ENCODE peak calls at places on chromosomes 13 and 19, in nine cellular contexts. L, H, B, K, M, R, O, I and A are unnamed samples. For H3K4me1, the result is how much of the 10 kb centered on the place peaks cover.

GRCh38 chr13:40664100-40665060 is 2.1 kb downstream of the FOXO1 start:
- DNase-seq in H (peak), B (peak), K (peak), O (peak), R (peak), I (peak), L (peak), M (no peak), A (peak)

GRCh38 chr19:42196011-42197001 is 21.2 kb downstream of the DEDD2 start:
- DNase-seq in L (no peak), I (no peak), H (no peak), M (no peak), O (peak), R (no peak), B (no peak), K (no peak), A (no peak)

GRCh38 chr13:31629085-31629785 is 110.1 kb upstream of the RXFP2 start:
- DNase-seq in I (no peak), H (no peak), O (no peak), R (peak), M (peak), L (no peak), K (no peak), B (no peak), A (no peak)

GRCh38 chr19:35509018-35509652 is 4.3 kb downstream of the DMKN start:
- DNase-seq in L (no peak), B (no peak), R (no peak), I (peak), H (no peak), O (peak), M (no peak), K (no peak), A (no peak)

GRCh38 chr13:97018029-97018819 is 23.9 kb upstream of the OXGR1 start:
- DNase-seq in I (peak), L (no peak), M (peak), O (peak), K (peak), H (peak), R (no peak), B (no peak), A (no peak)

GRCh38 chr19:3626473-3627350 is at the start of gene CACTIN:
- DNase-seq in H (peak), L (peak), O (peak), R (peak), M (peak), K (peak), B (peak), I (peak), A (peak)

GRCh38 chr13:33678084-33678483 is 139.9 kb upstream of the RFC3 start:
- DNase-seq in B (no peak), M (no peak), K (no peak), I (no peak), L (no peak), R (no peak), H (no peak), O (no peak), A (no peak)

GRCh38 chr19:19470579-19470978 is 44.8 kb downstream of the TSSK6 start:
- DNase-seq in B (no peak), I (no peak), R (no peak), H (no peak), L (no peak), K (no peak), M (no peak), O (no peak), A (no peak)

GRCh38 chr13:113390874-113391497 is 27.1 kb upstream of the GRTP1 start:
- DNase-seq in R (no peak), K (no peak), I (no peak), O (peak), H (no peak), L (no peak), M (no peak), B (no peak), A (no peak)

GRCh38 chr19:57583521-57584416 is at the start of gene ZIK1:
- DNase-seq in H (no peak), B (peak), M (peak), L (peak), O (peak), R (peak), K (peak), I (peak), A (peak)

DNA sequence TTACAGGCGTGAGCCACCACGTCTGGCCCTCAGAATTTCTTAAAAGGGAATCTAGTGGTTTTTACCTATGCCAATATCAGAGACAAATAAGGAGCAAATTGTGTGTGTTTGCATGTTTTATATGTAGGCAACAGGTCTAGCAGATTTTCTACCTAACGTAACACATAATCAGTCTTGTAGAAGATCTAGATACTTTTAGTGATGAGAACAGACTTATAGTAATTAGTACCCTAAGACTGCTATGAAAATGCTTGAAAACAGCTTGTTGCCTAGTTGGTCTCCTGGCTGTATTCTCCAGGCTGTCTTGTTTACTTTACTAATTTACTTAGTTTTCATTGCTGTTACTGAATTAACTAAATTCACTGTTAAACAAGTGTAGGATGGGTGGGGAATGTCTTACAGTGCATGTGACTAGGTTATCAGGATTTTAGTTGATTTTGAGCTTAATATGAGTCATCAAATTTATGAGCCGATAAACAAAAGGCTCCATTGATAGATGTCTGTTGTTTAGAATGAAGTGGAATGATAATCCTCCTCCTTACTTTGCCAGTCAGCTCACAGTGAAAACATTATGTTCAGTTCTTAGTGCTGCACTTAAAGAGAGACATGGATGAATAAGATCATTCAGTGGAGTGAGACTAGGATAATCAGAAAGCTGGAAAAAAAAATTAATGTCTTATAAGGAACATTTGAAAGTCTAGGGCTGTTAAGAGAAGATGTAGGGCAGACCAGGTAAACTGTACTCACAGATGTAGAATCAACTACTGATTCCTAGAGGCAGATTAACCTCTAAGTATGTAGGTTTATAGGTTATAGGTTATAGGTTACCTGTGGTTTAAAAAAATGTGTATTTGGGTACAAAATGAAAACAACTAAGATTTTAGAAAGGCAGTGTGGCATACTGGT is 22.4 kb downstream of the GTF2F2 start:
- DNase-seq in R (no peak), B (no peak), M (peak), K (no peak), L (no peak), H (no peak), O (no peak), I (no peak), A (no peak)
- H3K4me1 ChIP-seq in R (under half), B (under half), M (under half), K (under half), L (under half), H (under half), O (under half), I (under half), A (under half)

DNA sequence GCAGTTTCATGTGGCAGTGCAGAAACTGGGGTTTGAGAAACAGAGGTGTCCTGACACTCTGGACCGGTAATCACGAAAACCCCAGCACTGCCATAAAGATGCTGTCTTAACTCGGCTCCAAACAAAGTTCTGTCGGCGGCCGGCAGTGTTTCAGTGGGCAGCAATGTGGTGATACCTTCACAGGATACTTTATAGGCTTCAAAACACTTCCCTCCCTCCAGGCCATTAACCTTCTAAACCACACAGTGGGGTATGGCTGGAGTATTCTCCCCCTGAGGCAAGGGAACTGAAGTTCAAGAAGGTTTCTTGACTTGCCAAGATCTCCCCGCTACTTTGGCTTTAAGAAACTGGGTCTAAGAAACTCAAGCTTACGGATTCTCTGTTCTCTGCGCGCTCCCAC is 1.1 kb downstream of the RUBCNL start:
- DNase-seq in O (peak), M (no peak), B (no peak), I (no peak), K (no peak), L (no peak), R (no peak), H (no peak), A (no peak)
- H3K4me3 ChIP-seq in O (peak), M (no peak), B (no peak), I (peak), K (peak), L (peak), R (peak), H (no peak), A (no peak)

GRCh38 chr19:51354742-51355148 is 11.4 kb downstream of the ETFB start:
- DNase-seq in K (no peak), I (peak), H (no peak), M (peak), L (no peak), B (peak), R (no peak), O (peak), A (no peak)
- H3K4me1 ChIP-seq in K (under half), I (under half), H (under half), M (under half), L (under half), B (under half), R (under half), O (under half), A (under half)

GRCh38 chr13:104586010-104586746 is 1520.0 kb upstream of the SLC10A2 start:
- DNase-seq in L (no peak), K (no peak), R (no peak), I (no peak), B (peak), M (peak), H (no peak), O (no peak), A (peak)
- H3K4me3 ChIP-seq in L (no peak), K (no peak), R (no peak), I (no peak), B (no peak), M (no peak), H (no peak), O (no peak), A (no peak)